ENCODE peak calls at places on chromosome 20, in six cellular contexts. G is sigmoid colon, H is transverse colon, L is tibial nerve, I is adrenal gland, C is spleen. B is an unnamed sample.

GRCh38 chr20:4613718-4614620 is 107.7 kb upstream of the PRND start:
- DNase-seq in G (no peak), H (peak), L (peak), I (peak), C (no peak), B (no peak)

GRCh38 chr20:63351811-63352591 is 9.1 kb downstream of the CHRNA4 start:
- DNase-seq in G (no peak), H (no peak), L (no peak), I (no peak), C (no peak), B (no peak)

GRCh38 chr20:60960500-60960899 is 291.6 kb upstream of the CDH4 start:
- DNase-seq in G (no peak), H (no peak), L (no peak), I (no peak), C (no peak), B (no peak)

GRCh38 chr20:16479666-16480065 is 93.6 kb downstream of the KIF16B start:
- DNase-seq in G (no peak), H (no peak), L (no peak), I (no peak), C (no peak), B (no peak)

GRCh38 chr20:16459019-16459700 is 114.1 kb downstream of the KIF16B start:
- DNase-seq in G (peak), H (no peak), L (no peak), I (peak), C (no peak), B (no peak)

GRCh38 chr20:37668166-37668565 is 25.7 kb upstream of the CTNNBL1 start:
- DNase-seq in G (no peak), H (no peak), L (no peak), I (no peak), C (no peak), B (no peak)

GRCh38 chr20:51484141-51484815 is 58.2 kb downstream of the NFATC2 start:
- DNase-seq in G (no peak), H (no peak), L (no peak), I (no peak), C (peak), B (no peak)

GRCh38 chr20:2775139-2775538 is 25.3 kb downstream of the CPXM1 start:
- DNase-seq in G (no peak), H (no peak), L (no peak), I (no peak), C (no peak), B (no peak)

GRCh38 chr20:63692436-63693078 is 3.9 kb upstream of the TNFRSF6B start:
- DNase-seq in G (peak), H (no peak), L (no peak), I (peak), C (peak), B (no peak)

GRCh38 chr20:48818481-48818987 is 9.3 kb downstream of the PREX1 start:
- DNase-seq in G (no peak), H (peak), L (no peak), I (no peak), C (peak), B (no peak)

GRCh38 chr20:3813758-3814581 is 6.4 kb upstream of the AP5S1 start:
- DNase-seq in G (peak), H (no peak), L (no peak), I (no peak), C (no peak), B (no peak)

GRCh38 chr20:31868853-31869672 is 1.3 kb downstream of the DUSP15 start:
- DNase-seq in G (no peak), H (no peak), L (no peak), I (no peak), C (no peak), B (peak)
- H3K4me3 ChIP-seq in G (peak), H (no peak), L (peak), I (peak), C (peak), B (peak)

GRCh38 chr20:31597483-31597858 is 7.6 kb upstream of the ID1 start:
- DNase-seq in G (no peak), H (no peak), L (no peak), I (no peak), C (no peak), B (no peak)

GRCh38 chr20:31596831-31597482 is 8.1 kb upstream of the ID1 start:
- DNase-seq in G (no peak), H (no peak), L (no peak), I (no peak), C (no peak), B (no peak)

GRCh38 chr20:31595380-31595653 is 9.8 kb upstream of the ID1 start:
- DNase-seq in G (no peak), H (no peak), L (no peak), I (no peak), C (no peak), B (no peak)

GRCh38 chr20:31594558-31595379 is 10.3 kb upstream of the ID1 start:
- DNase-seq in G (no peak), H (peak), L (no peak), I (no peak), C (no peak), B (no peak)

DNA sequence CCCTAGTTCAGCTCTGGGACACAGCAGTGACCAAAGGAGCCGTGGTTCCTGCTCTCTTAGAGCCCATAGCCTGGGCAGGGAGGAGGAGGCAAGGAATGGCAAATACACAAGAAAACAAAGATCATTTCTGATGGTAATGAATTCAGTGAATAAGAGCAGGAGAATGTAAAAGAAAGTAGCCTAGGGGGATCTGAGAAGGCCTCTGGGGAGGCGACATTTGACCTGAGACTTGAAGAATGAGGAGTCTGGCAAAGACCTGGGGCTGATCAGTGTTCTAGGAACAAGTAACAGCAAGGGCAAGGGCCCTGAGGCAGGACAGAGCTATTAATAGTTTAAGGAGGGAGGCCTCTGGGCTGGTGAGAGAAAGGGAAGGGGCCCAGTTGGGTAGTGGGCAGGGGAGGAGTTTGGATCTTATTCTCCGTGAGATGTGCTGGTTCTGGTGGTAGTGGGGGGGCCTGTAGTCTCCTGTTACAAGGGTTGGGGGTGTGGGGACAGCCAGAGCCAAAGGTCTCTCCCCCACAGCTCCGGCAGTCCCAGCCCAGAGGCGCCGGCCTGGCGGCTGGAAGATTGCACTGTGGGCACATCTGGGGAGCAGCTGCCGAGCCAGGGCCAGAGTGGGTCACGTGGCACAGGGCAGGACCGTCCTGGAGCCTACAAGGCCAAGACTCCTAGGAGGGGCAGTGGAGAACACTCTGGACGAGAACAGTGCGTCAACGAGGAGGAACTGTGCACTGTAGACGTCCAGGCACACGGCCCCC is 9.3 kb upstream of the ID1 start:
- DNase-seq in G (peak), H (peak), L (peak), I (peak), C (peak), B (peak)
- TF ChIP-seq POLR2A in G (no peak), H (peak), L (peak), I (peak), C (no peak), B (no peak)

GRCh38 chr20:7596541-7596940 is 343.7 kb downstream of the HAO1 start:
- DNase-seq in G (no peak), H (no peak), L (no peak), I (no peak), C (no peak), B (no peak)
- H3K4me3 ChIP-seq in G (no peak), H (no peak), L (no peak), I (no peak), C (no peak), B (no peak)

DNA sequence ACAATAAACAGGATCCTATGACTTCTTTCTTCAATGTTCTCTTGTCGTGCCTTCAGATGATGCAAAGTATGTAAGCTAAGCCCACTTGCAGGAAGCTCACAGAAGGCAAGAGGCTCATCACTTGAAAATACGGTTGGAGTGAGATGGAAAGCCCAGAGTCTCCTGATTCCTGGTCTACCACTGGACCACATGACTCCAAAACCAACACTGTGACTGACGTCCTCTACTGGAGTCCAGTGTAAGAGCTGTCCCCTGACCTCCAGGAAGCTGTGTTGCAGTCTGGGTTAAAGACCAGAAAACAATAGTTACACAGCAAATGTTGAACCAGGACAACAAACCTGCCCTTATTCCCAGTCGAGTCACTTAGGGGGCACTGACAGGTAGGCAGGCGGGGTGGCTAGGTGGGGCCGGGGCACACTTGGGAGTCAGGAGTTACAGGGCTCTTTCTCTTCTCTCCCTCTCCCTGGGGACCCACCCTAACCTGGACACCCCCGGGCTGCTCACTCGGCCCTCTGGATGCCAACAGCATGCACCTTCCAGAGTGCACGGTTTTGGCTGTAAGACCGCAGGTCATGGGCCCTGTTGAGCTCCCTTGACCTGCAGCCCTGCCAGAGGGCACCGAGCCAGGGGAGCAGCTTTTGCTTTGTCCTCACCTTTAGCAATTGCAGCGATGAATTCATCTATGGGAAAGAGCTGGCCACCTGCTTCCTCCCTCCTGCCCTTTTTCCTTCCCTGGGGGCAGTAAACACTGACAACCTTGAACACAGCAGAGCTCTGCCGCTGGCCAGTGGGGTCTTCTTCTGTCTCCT is 7.4 kb downstream of the PCK1 start:
- DNase-seq in G (no peak), H (no peak), L (no peak), I (no peak), C (peak), B (no peak)
- TF ChIP-seq POLR2A in G (no peak), H (peak), L (no peak), I (no peak), C (no peak), B (no peak)

GRCh38 chr20:36607586-36608387 is 2.2 kb downstream of the RAB5IF start:
- DNase-seq in G (no peak), H (peak), L (no peak), I (no peak), C (no peak), B (no peak)

GRCh38 chr20:36606171-36607116 is 865 bp downstream of the RAB5IF start:
- DNase-seq in G (no peak), H (peak), L (no peak), I (peak), C (no peak), B (no peak)

GRCh38 chr20:36613974-36614373 is 8.4 kb downstream of the RAB5IF start:
- DNase-seq in G (no peak), H (peak), L (no peak), I (no peak), C (no peak), B (no peak)

GRCh38 chr20:36614781-36615557 is 9.4 kb downstream of the RAB5IF start:
- DNase-seq in G (no peak), H (no peak), L (no peak), I (peak), C (no peak), B (no peak)

DNA sequence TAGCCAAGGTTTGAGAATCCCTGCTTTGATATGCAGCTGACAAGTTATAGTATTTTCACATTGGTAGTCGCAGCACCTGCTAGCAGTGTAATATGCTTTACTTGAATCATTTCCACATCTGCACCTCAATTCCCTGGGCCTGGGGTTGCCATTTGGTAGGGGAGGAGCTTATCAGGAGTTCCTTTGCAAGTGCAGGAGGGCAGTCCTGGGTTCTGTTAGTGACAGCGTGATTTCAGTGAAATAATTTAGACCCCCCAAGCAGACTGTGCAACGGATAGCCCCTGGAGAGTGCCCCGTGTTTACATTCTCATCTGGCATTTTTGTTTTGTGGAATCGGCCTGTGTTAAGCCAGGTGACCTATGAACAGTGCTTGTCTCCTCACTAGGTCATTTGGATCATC is 6.0 kb downstream of the RAB5IF start:
- DNase-seq in G (no peak), H (no peak), L (no peak), I (no peak), C (no peak), B (no peak)
- H3K4me3 ChIP-seq in G (no peak), H (no peak), L (no peak), I (no peak), C (no peak), B (no peak)

B was measured in suprapubic skin.